ENCODE peak calls at places on chromosomes 11 and 22, in four cellular contexts. Y, H, W and X are unnamed samples. For H3K36me3, the result is how much of the 10 kb centered on the place peaks cover.

GRCh38 chr11:790721-791564 is 1.1 kb upstream of the CEND1 start:
- DNase-seq in Y (peak), H (no peak), W (peak), X (no peak)

GRCh38 chr11:116478205-116478604 is 294.6 kb downstream of the BUD13 start:
- DNase-seq in Y (no peak), H (no peak), W (no peak), X (no peak)

GRCh38 chr22:24289781-24290181 is 19.1 kb downstream of the SPECC1L start:
- DNase-seq in Y (no peak), H (no peak), W (no peak), X (no peak)

GRCh38 chr11:74749965-74750296 is 1.3 kb downstream of the RNF169 start:
- DNase-seq in Y (no peak), H (no peak), W (no peak), X (no peak)

GRCh38 chr22:21009638-21010425 is 5.1 kb upstream of the P2RX6 start:
- DNase-seq in Y (no peak), H (no peak), W (peak), X (no peak)

GRCh38 chr22:49930596-49931412 is 12.4 kb downstream of the CRELD2 start:
- DNase-seq in Y (no peak), H (peak), W (peak), X (peak)

GRCh38 chr11:34926101-34926830 is 9.8 kb downstream of the PDHX start:
- DNase-seq in Y (no peak), H (no peak), W (peak), X (no peak)

GRCh38 chr11:111720801-111721494 is 45.2 kb downstream of the PPP2R1B start:
- DNase-seq in Y (no peak), H (no peak), W (no peak), X (no peak)

GRCh38 chr11:491358-491757 is 15.7 kb downstream of the RNH1 start:
- DNase-seq in Y (no peak), H (no peak), W (no peak), X (no peak)

GRCh38 chr11:703515-703914 is 2.5 kb upstream of the EPS8L2 start:
- DNase-seq in Y (no peak), H (no peak), W (no peak), X (no peak)

GRCh38 chr11:35304393-35304790 is 115.0 kb downstream of the SLC1A2 start:
- DNase-seq in Y (no peak), H (no peak), W (peak), X (no peak)

GRCh38 chr11:125343732-125344131 is 152.3 kb downstream of the FEZ1 start:
- DNase-seq in Y (no peak), H (no peak), W (peak), X (no peak)

GRCh38 chr11:117610045-117610444 is 187.0 kb downstream of the DSCAML1 start:
- DNase-seq in Y (no peak), H (no peak), W (no peak), X (no peak)

GRCh38 chr11:69467196-69467595 is 14.3 kb upstream of the LINC01488 start:
- DNase-seq in Y (no peak), H (no peak), W (no peak), X (no peak)

GRCh38 chr11:30772908-30773307 is 186.8 kb upstream of the MPPED2 start:
- DNase-seq in Y (no peak), H (no peak), W (no peak), X (no peak)

GRCh38 chr11:83744620-83745192 is 458.5 kb upstream of the CCDC90B start:
- DNase-seq in Y (no peak), H (no peak), W (no peak), X (no peak)

DNA sequence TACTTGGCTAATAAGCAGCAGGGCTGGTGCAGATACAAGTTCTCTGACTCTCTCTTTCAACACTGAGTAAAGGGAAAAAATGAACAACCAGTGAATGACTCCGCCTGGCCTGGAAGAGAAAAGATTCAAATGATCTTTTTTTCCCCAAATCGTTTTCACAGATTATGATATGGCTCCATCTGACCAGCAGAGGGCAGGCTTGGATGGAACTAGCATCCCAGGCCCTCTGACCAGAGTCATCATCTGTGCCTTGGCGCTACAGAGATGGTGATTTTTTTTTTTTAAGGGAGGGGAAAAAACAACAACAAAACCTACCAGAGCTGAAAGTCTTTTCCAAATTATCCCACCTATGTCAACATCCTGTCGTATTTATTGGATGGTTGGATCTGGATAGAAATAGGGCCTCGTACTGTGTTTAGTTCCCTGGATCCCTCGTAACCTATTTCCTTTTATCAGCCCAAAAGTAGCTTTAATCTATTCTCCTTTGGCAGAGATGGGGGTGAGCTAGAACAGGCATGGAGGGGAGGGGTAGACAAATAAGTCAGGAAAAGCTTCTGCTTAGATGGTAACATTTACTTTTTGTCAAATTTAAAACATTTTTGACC is 69.7 kb downstream of the PRSS23 start:
- DNase-seq in Y (peak), H (peak), W (peak), X (no peak)
- H3K4me3 ChIP-seq in Y (no peak), H (no peak), W (no peak), X (no peak)

GRCh38 chr22:37394341-37394740 is 32.9 kb downstream of the ELFN2 start:
- DNase-seq in Y (no peak), H (no peak), W (no peak), X (no peak)
- H3K36me3 ChIP-seq in Y (under half), H (under half), W (under half), X (under half)

DNA sequence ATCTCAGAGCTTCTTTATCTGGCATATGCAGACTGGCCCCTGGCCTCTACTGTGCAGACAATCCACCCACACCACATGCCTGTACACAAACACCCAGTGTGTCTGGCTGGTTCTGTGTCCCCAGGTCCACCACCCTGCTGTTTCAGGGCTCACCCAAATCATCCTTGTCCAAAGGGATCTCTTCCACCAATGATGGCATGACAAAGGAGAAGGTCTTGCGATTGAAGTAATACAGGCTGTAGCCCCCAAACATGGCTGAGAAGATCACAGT is 1.7 kb downstream of the SLC37A4 start:
- DNase-seq in Y (no peak), H (no peak), W (no peak), X (no peak)
- H3K4me3 ChIP-seq in Y (no peak), H (no peak), W (no peak), X (peak)

GRCh38 chr11:67289651-67290479 is 762 bp downstream of the ANKRD13D start:
- DNase-seq in Y (peak), H (no peak), W (peak), X (no peak)
- H3K36me3 ChIP-seq in Y (under half), H (under half), W (under half), X (under half)

GRCh38 chr22:45511847-45512261 is 9.2 kb downstream of the FBLN1 start:
- DNase-seq in Y (peak), H (no peak), W (peak), X (peak)

GRCh38 chr22:45508814-45509213 is 6.1 kb downstream of the FBLN1 start:
- DNase-seq in Y (no peak), H (no peak), W (no peak), X (no peak)

GRCh38 chr22:45515678-45516077 is 13.0 kb downstream of the FBLN1 start:
- DNase-seq in Y (no peak), H (no peak), W (no peak), X (no peak)

GRCh38 chr22:45510376-45511232 is 7.9 kb downstream of the FBLN1 start:
- DNase-seq in Y (no peak), H (no peak), W (no peak), X (no peak)

DNA sequence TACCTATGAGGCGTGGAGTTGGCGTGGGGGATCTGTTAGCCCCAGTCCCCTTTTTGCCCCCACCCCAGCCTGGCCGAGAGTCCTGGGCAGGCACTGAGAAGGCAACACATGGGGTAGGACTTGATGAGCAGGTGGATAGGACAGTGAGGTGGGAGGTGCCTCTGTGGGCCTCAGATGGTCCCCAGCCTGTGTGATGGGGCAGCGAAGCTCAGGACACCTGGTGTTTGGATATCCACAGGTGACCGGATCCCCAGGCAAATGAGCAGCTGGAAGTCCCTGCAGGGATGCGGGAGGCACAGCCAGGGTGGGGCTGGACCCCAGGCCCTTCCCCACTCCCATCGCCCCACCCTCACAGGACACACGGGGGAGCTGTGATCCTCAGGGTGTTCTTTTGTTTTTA is 9.7 kb downstream of the FBLN1 start:
- DNase-seq in Y (no peak), H (no peak), W (no peak), X (no peak)
- H3K4me3 ChIP-seq in Y (no peak), H (no peak), W (no peak), X (peak)

DNA sequence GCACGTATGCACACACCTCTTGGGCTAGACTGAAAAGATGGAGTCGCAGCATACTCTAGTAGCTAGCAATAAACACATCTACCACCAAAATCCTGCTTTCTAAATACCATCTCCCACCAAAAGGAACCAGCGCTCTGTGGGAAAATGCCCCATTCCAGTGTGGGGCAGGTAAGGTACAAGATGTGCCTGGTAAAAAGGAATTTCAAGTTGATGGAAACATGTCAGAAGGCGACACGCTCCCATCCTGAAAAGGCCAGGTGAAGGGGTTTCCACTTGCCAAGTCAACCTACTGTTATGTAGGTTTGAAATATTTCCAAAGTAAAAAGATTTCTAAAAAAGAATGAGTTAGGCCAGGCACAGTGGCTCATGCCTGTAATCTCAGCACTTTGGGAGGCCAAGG is 8.8 kb downstream of the DGCR2 start:
- DNase-seq in Y (no peak), H (no peak), W (no peak), X (no peak)
- H3K36me3 ChIP-seq in Y (under half), H (under half), W (under half), X (under half)

GRCh38 chr11:57459112-57460016 is 964 bp upstream of the RTN4RL2 start:
- DNase-seq in Y (peak), H (no peak), W (no peak), X (no peak)
- H3K4me3 ChIP-seq in Y (peak), H (peak), W (peak), X (peak)